ENCODE peak calls at places on chromosomes 13 and 19, in eight cellular contexts. P is cerebellar cortex; E is GM04503; B is amniotic epithelial cell; R is stimulated activated CD8-positive, alpha-beta memory T cell treated with anti-CD3 and anti-CD28 coated beads, Interleukin-15, amount 100 ng/mL, for 24 hours; L is activated naive CD4-positive, alpha-beta T cell treated with Interleukin-2 at 50 U/mL for 16 hours; V is NCI-H2081; N is iPS-NIHi11. Q is an unnamed sample.

GRCh38 chr13:100396771-100397170 is 191.8 kb downstream of the GGACT start:
- DNase-seq in P (peak; percentile 39), E (no peak), B (no peak), R (no peak), L (no peak), V (no peak), N (peak; percentile 26), Q (no peak)

GRCh38 chr19:16504271-16504670 is 8.1 kb downstream of the C19orf44 start:
- DNase-seq in P (no peak), E (no peak), B (no peak), R (no peak), L (no peak), V (no peak), N (no peak), Q (no peak)

GRCh38 chr19:44876930-44877530 is 14.0 kb upstream of the TOMM40 start:
- DNase-seq in P (no peak), E (no peak), B (no peak), R (no peak), L (no peak), V (peak; percentile 18), N (no peak), Q (peak; percentile 32)

GRCh38 chr13:109146912-109147624 is 517.7 kb downstream of the MYO16 start:
- DNase-seq in P (no peak), E (peak; percentile 80), B (peak; percentile 77), R (no peak), L (no peak), V (no peak), N (no peak), Q (peak; percentile 83)

GRCh38 chr13:96130818-96131217 is 40.9 kb downstream of the HS6ST3 start:
- DNase-seq in P (no peak), E (no peak), B (no peak), R (no peak), L (no peak), V (no peak), N (no peak), Q (no peak)

GRCh38 chr19:33506498-33506897 is 15.1 kb downstream of the PEPD start:
- DNase-seq in P (no peak), E (no peak), B (no peak), R (no peak), L (no peak), V (no peak), N (no peak), Q (no peak)

GRCh38 chr13:96426160-96426559 is 336.3 kb downstream of the HS6ST3 start:
- DNase-seq in P (no peak), E (no peak), B (no peak), R (no peak), L (no peak), V (peak; percentile 13), N (no peak), Q (no peak)

GRCh38 chr13:34030782-34031181 is 212.8 kb downstream of the RFC3 start:
- DNase-seq in P (no peak), E (no peak), B (no peak), R (no peak), L (no peak), V (no peak), N (no peak), Q (no peak)